ENCODE peak calls at places on chromosome 5, in five cellular contexts. One of them, this sample, is unnamed.

GRCh38 chr5:56350595-56351170 is 117.6 kb upstream of the ANKRD55 start:
- DNase-seq in AG08396: peak
- DNase-seq in Caco-2: peak
- DNase-seq in Right ventricle myocardium superior: peak
- DNase-seq in fibroblast of mammary gland: peak
- DNase-seq in this sample: peak

GRCh38 chr5:136330353-136330913 is 34.9 kb downstream of the TRPC7 start:
- DNase-seq in AG08396: no peak
- DNase-seq in Caco-2: no peak
- DNase-seq in Right ventricle myocardium superior: no peak
- DNase-seq in fibroblast of mammary gland: no peak
- DNase-seq in this sample: no peak

GRCh38 chr5:172770675-172771438 is at the start of gene DUSP1:
- DNase-seq in AG08396: peak
- DNase-seq in Caco-2: peak
- DNase-seq in Right ventricle myocardium superior: peak
- DNase-seq in fibroblast of mammary gland: peak
- DNase-seq in this sample: peak

GRCh38 chr5:40929049-40929448 is 19.8 kb downstream of the C7 start:
- DNase-seq in AG08396: no peak
- DNase-seq in Caco-2: no peak
- DNase-seq in Right ventricle myocardium superior: no peak
- DNase-seq in fibroblast of mammary gland: peak
- DNase-seq in this sample: no peak

GRCh38 chr5:52814749-52815148 is 27.0 kb downstream of the ITGA1 start:
- DNase-seq in AG08396: no peak
- DNase-seq in Caco-2: no peak
- DNase-seq in Right ventricle myocardium superior: no peak
- DNase-seq in fibroblast of mammary gland: no peak
- DNase-seq in this sample: no peak

GRCh38 chr5:160492565-160492964 is 70.9 kb downstream of the PTTG1 start:
- DNase-seq in AG08396: no peak
- DNase-seq in Caco-2: no peak
- DNase-seq in Right ventricle myocardium superior: no peak
- DNase-seq in fibroblast of mammary gland: no peak
- DNase-seq in this sample: no peak

GRCh38 chr5:171569065-171569712 is 149.7 kb downstream of the FGF18 start:
- DNase-seq in AG08396: no peak
- DNase-seq in Caco-2: no peak
- DNase-seq in Right ventricle myocardium superior: no peak
- DNase-seq in fibroblast of mammary gland: no peak
- DNase-seq in this sample: no peak

GRCh38 chr5:71697967-71698366 is 21.1 kb upstream of the CARTPT start:
- DNase-seq in AG08396: no peak
- DNase-seq in Caco-2: no peak
- DNase-seq in Right ventricle myocardium superior: no peak
- DNase-seq in fibroblast of mammary gland: peak
- DNase-seq in this sample: no peak

GRCh38 chr5:75052461-75053285 is at the start of gene GCNT4:
- DNase-seq in AG08396: peak
- DNase-seq in Caco-2: peak
- DNase-seq in Right ventricle myocardium superior: peak
- DNase-seq in fibroblast of mammary gland: peak
- DNase-seq in this sample: no peak

This sample was measured in HT-29.